ENCODE peak calls at places on chromosomes 7 and 10, in nine cellular contexts. N is fibroblast of mammary gland; K is gastrocnemius medialis; V is T follicular helper cell; Q is activated CD4-positive, alpha-beta T cell treated with anti-CD3 and anti-CD28 coated beads, Interleukin-2, amount 50 U/mL, for 48 hours; M is astrocyte of the hippocampus; L is amniotic stem cell; P is EL; G is RKO. Z is an unnamed sample.
A peak's percentile ranks its signal among the peaks of the same experiment; 100 is the strongest.

GRCh38 chr7:55400191-55400590 is 35.1 kb downstream of the LANCL2 start:
- DNase-seq in N (no peak), K (no peak), V (no peak), Q (no peak), M (no peak), L (no peak), P (peak; percentile 53), G (no peak), Z (no peak)

GRCh38 chr10:98425511-98426352 is 10.8 kb upstream of the PYROXD2 start:
- DNase-seq in N (peak; percentile 47), K (peak; percentile 19), V (no peak), Q (peak; percentile 68), M (peak; percentile 50), L (no peak), P (peak; percentile 45), G (peak; percentile 34), Z (peak; percentile 28)

GRCh38 chr7:97835296-97836138 is 36.7 kb downstream of the ASNS start:
- DNase-seq in N (peak; percentile 74), K (peak; percentile 18), V (peak; percentile 39), Q (peak; percentile 74), M (peak; percentile 76), L (peak; percentile 60), P (peak; percentile 55), G (peak; percentile 78), Z (peak; percentile 53)

GRCh38 chr10:58334817-58335305 is at the start of gene UBE2D1:
- DNase-seq in N (peak; percentile 54), K (peak; percentile 90), V (peak; percentile 64), Q (peak; percentile 91), M (peak; percentile 91), L (peak; percentile 33), P (peak; percentile 77), G (peak; percentile 78), Z (peak; percentile 79)

GRCh38 chr10:71233491-71233892 is 21.1 kb downstream of the UNC5B start:
- DNase-seq in N (no peak), K (no peak), V (no peak), Q (no peak), M (no peak), L (no peak), P (no peak), G (no peak), Z (no peak)

GRCh38 chr10:103547391-103547946 is 54.0 kb downstream of the NEURL1 start:
- DNase-seq in N (no peak), K (peak; percentile 18), V (no peak), Q (no peak), M (no peak), L (no peak), P (no peak), G (no peak), Z (no peak)

GRCh38 chr7:2146676-2147472 is 85.9 kb downstream of the MAD1L1 start:
- DNase-seq in N (no peak), K (no peak), V (no peak), Q (no peak), M (no peak), L (no peak), P (no peak), G (no peak), Z (no peak)

GRCh38 chr10:85741626-85742300 is 624.8 kb downstream of the GRID1 start:
- DNase-seq in N (no peak), K (no peak), V (no peak), Q (no peak), M (no peak), L (no peak), P (no peak), G (no peak), Z (no peak)

GRCh38 chr7:151706568-151707469 is 170.1 kb downstream of the PRKAG2 start:
- DNase-seq in N (no peak), K (peak; percentile 40), V (no peak), Q (no peak), M (peak; percentile 58), L (no peak), P (no peak), G (no peak), Z (no peak)

GRCh38 chr7:47991741-47992311 is 12.4 kb upstream of the HUS1 start:
- DNase-seq in N (peak; percentile 65), K (peak; percentile 64), V (peak; percentile 70), Q (peak; percentile 90), M (peak; percentile 86), L (peak; percentile 58), P (peak; percentile 84), G (no peak), Z (peak; percentile 80)

GRCh38 chr10:11154809-11155208 is 137.1 kb downstream of the CELF2 start:
- DNase-seq in N (no peak), K (no peak), V (no peak), Q (no peak), M (no peak), L (no peak), P (peak; percentile 16), G (no peak), Z (no peak)

GRCh38 chr10:6995339-6995738 is 415.3 kb upstream of the PRKCQ start:
- DNase-seq in N (peak; percentile 31), K (no peak), V (no peak), Q (no peak), M (no peak), L (no peak), P (no peak), G (no peak), Z (no peak)

GRCh38 chr7:116495737-116496136 is 3.8 kb upstream of the CAV2 start:
- DNase-seq in N (peak; percentile 83), K (no peak), V (no peak), Q (no peak), M (no peak), L (no peak), P (no peak), G (no peak), Z (no peak)

GRCh38 chr7:36130236-36130945 is 22.7 kb upstream of the EEPD1 start:
- DNase-seq in N (no peak), K (no peak), V (no peak), Q (no peak), M (no peak), L (no peak), P (no peak), G (no peak), Z (no peak)

GRCh38 chr10:116774728-116775151 is 32.4 kb upstream of the HSPA12A start:
- DNase-seq in N (no peak), K (no peak), V (no peak), Q (no peak), M (no peak), L (no peak), P (no peak), G (no peak), Z (no peak)

GRCh38 chr7:31096198-31096881 is 44.2 kb downstream of the ADCYAP1R1 start:
- DNase-seq in N (no peak), K (no peak), V (no peak), Q (no peak), M (no peak), L (no peak), P (no peak), G (no peak), Z (no peak)

GRCh38 chr7:15685358-15686181 is 913 bp downstream of the MEOX2 start:
- DNase-seq in N (peak; percentile 83), K (peak; percentile 49), V (no peak), Q (no peak), M (peak; percentile 43), L (no peak), P (peak; percentile 16), G (no peak), Z (no peak)

GRCh38 chr7:7183061-7183832 is 903 bp downstream of the C1GALT1 start:
- DNase-seq in N (peak; percentile 19), K (no peak), V (peak; percentile 19), Q (peak; percentile 54), M (peak; percentile 66), L (no peak), P (peak; percentile 52), G (peak; percentile 52), Z (no peak)

GRCh38 chr10:5944389-5945202 is 32.7 kb downstream of the IL15RA start:
- DNase-seq in N (peak; percentile 100), K (peak; percentile 86), V (no peak), Q (no peak), M (peak; percentile 99), L (peak; percentile 96), P (peak; percentile 98), G (peak; percentile 93), Z (no peak)

GRCh38 chr7:70459546-70459945 is 672.4 kb upstream of the GALNT17 start:
- DNase-seq in N (no peak), K (no peak), V (no peak), Q (no peak), M (no peak), L (no peak), P (no peak), G (no peak), Z (no peak)

GRCh38 chr7:101562531-101563197 is 66.4 kb downstream of the MYL10 start:
- DNase-seq in N (no peak), K (no peak), V (no peak), Q (no peak), M (no peak), L (no peak), P (no peak), G (no peak), Z (no peak)

GRCh38 chr7:82705831-82706230 is 262.3 kb upstream of the CACNA2D1 start:
- DNase-seq in N (no peak), K (no peak), V (no peak), Q (no peak), M (no peak), L (no peak), P (no peak), G (no peak), Z (no peak)

GRCh38 chr10:98186681-98187080 is 52.2 kb downstream of the R3HCC1L start:
- DNase-seq in N (peak; percentile 35), K (no peak), V (no peak), Q (no peak), M (no peak), L (no peak), P (peak; percentile 18), G (no peak), Z (no peak)

GRCh38 chr7:29400435-29400834 is 163.2 kb upstream of the PRR15 start:
- DNase-seq in N (no peak), K (no peak), V (no peak), Q (no peak), M (no peak), L (no peak), P (no peak), G (no peak), Z (no peak)

GRCh38 chr7:148883233-148884048 is 650 bp downstream of the EZH2 start:
- DNase-seq in N (no peak), K (peak; percentile 26), V (peak; percentile 51), Q (peak; percentile 53), M (peak; percentile 46), L (no peak), P (peak; percentile 20), G (peak; percentile 25), Z (peak; percentile 71)

GRCh38 chr7:4613855-4614548 is 68.1 kb upstream of the FOXK1 start:
- DNase-seq in N (peak; percentile 81), K (peak; percentile 59), V (no peak), Q (no peak), M (peak; percentile 42), L (no peak), P (peak; percentile 31), G (no peak), Z (no peak)

GRCh38 chr7:46764100-46764941 is 817.6 kb downstream of the TNS3 start:
- DNase-seq in N (peak; percentile 98), K (peak; percentile 69), V (no peak), Q (no peak), M (peak; percentile 97), L (peak; percentile 90), P (peak; percentile 97), G (peak; percentile 76), Z (no peak)

GRCh38 chr10:104300736-104301292 is 31.8 kb downstream of the GSTO2 start:
- DNase-seq in N (peak; percentile 100), K (peak; percentile 77), V (no peak), Q (no peak), M (peak; percentile 92), L (peak; percentile 96), P (peak; percentile 97), G (peak; percentile 39), Z (no peak)

GRCh38 chr7:44308741-44309270 is 16.6 kb downstream of the CAMK2B start:
- DNase-seq in N (no peak), K (no peak), V (no peak), Q (no peak), M (no peak), L (no peak), P (no peak), G (no peak), Z (no peak)

GRCh38 chr7:76089865-76090495 is 42.1 kb downstream of the MDH2 start:
- DNase-seq in N (peak; percentile 46), K (no peak), V (no peak), Q (no peak), M (no peak), L (no peak), P (no peak), G (peak; percentile 61), Z (no peak)

GRCh38 chr10:12237265-12238220 is 41.6 kb downstream of the CDC123 start:
- DNase-seq in N (no peak), K (no peak), V (no peak), Q (no peak), M (no peak), L (no peak), P (no peak), G (no peak), Z (no peak)

Z was measured in memory B cell.